ENCODE peak calls at places on chromosomes 6 and 20, in five cellular contexts. B is psoas muscle, N is heart left ventricle, A is upper lobe of right lung, R is mammary epithelial cell. L is an unnamed sample.

GRCh38 chr6:129500958-129501381 is 209.0 kb downstream of the ARHGAP18 start:
- DNase-seq in B (no peak), N (no peak), A (no peak), R (no peak), L (no peak)

GRCh38 chr6:13068558-13069210 is 259.7 kb downstream of the TBC1D7 start:
- DNase-seq in B (no peak), N (no peak), A (no peak), R (no peak), L (no peak)

GRCh38 chr6:35521235-35521634 is 8.5 kb upstream of the TULP1 start:
- DNase-seq in B (no peak), N (no peak), A (no peak), R (no peak), L (no peak)

GRCh38 chr6:119454694-119455093 is 105.1 kb upstream of the MAN1A1 start:
- DNase-seq in B (no peak), N (no peak), A (no peak), R (no peak), L (no peak)

GRCh38 chr6:153957409-153957808 is 81.6 kb upstream of the OPRM1 start:
- DNase-seq in B (no peak), N (no peak), A (no peak), R (no peak), L (no peak)

GRCh38 chr20:48826883-48827771 is 672 bp downstream of the PREX1 start:
- DNase-seq in B (peak; percentile 62), N (no peak), A (peak; percentile 70), R (no peak), L (peak; percentile 19)

GRCh38 chr20:37095108-37095608 is 639 bp downstream of the RBL1 start:
- DNase-seq in B (no peak), N (no peak), A (no peak), R (peak; percentile 18), L (peak; percentile 38)

GRCh38 chr20:64188682-64189529 is 24.7 kb downstream of the MYT1 start:
- DNase-seq in B (no peak), N (no peak), A (no peak), R (peak; percentile 92), L (peak; percentile 12)

GRCh38 chr6:90466191-90466940 is 120.5 kb downstream of the MAP3K7 start:
- DNase-seq in B (no peak), N (no peak), A (no peak), R (peak; percentile 38), L (no peak)

GRCh38 chr6:90471297-90471696 is 115.6 kb downstream of the MAP3K7 start:
- DNase-seq in B (no peak), N (no peak), A (no peak), R (no peak), L (no peak)

GRCh38 chr20:15789083-15789482 is 784.2 kb downstream of the KIF16B start:
- DNase-seq in B (no peak), N (no peak), A (no peak), R (no peak), L (no peak)

GRCh38 chr20:11924923-11925322 is 7.2 kb downstream of the BTBD3 start:
- DNase-seq in B (no peak), N (no peak), A (no peak), R (no peak), L (no peak)
- H3K9me3 ChIP-seq in B (no peaks in the 10 kb centered on the region), N (no peaks in the 10 kb centered on the region), A (no peaks in the 10 kb centered on the region), R (no peaks in the 10 kb centered on the region), L (no peaks in the 10 kb centered on the region)

GRCh38 chr6:131053546-131054240 is 9.4 kb downstream of the EPB41L2 start:
- DNase-seq in B (no peak), N (no peak), A (no peak), R (peak; percentile 89), L (no peak)
- H3K9me3 ChIP-seq in B (peaks cover 26% of the 10 kb centered on the region), N (peaks cover 41% of the 10 kb centered on the region), A (peaks cover 18% of the 10 kb centered on the region), R (peaks cover 23% of the 10 kb centered on the region), L (peaks cover 22% of the 10 kb centered on the region)

GRCh38 chr6:39995633-39996032 is 61.4 kb upstream of the MOCS1 start:
- DNase-seq in B (no peak), N (no peak), A (no peak), R (no peak), L (peak; percentile 15)

GRCh38 chr6:39997101-39997635 is 62.9 kb upstream of the MOCS1 start:
- DNase-seq in B (no peak), N (no peak), A (no peak), R (peak; percentile 26), L (no peak)

GRCh38 chr6:39999006-39999867 is 65.0 kb upstream of the MOCS1 start:
- DNase-seq in B (no peak), N (no peak), A (no peak), R (no peak), L (no peak)

GRCh38 chr6:40000964-40001515 is 66.8 kb upstream of the MOCS1 start:
- DNase-seq in B (no peak), N (no peak), A (no peak), R (no peak), L (no peak)

GRCh38 chr6:39998126-39998525 is 63.9 kb upstream of the MOCS1 start:
- DNase-seq in B (no peak), N (no peak), A (no peak), R (no peak), L (no peak)
- H3K9me3 ChIP-seq in B (peaks cover 6% of the 10 kb centered on the region), N (peaks cover 17% of the 10 kb centered on the region), A (peaks cover 14% of the 10 kb centered on the region), R (peaks cover 6% of the 10 kb centered on the region), L (peaks cover 11% of the 10 kb centered on the region)

GRCh38 chr6:131054392-131055250 is 8.4 kb downstream of the EPB41L2 start:
- DNase-seq in B (no peak), N (no peak), A (no peak), R (peak; percentile 67), L (no peak)
- H3K9me3 ChIP-seq in B (peaks cover 26% of the 10 kb centered on the region), N (peaks cover 41% of the 10 kb centered on the region), A (peaks cover 18% of the 10 kb centered on the region), R (peaks cover 23% of the 10 kb centered on the region), L (peaks cover 28% of the 10 kb centered on the region)

DNA sequence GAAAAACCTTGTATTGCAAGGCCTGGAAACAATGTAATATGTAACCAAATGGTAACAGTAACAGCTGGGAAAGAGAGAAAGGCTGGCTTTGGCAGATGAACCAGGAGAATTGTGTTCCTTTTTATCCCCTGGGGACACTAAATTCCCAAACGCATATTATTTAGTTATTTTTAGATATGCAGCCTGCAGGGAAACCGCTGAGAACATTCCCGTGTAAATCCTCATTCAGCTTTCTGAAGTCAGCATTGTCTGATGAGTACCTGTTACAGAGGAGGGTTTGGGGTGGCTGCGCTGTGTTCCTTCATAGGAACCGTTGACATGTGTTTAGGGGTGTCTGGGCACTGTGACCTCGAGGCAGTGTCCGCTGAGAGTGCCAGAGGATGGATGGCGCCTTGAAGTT is 101.3 kb downstream of the SMOC2 start:
- DNase-seq in B (no peak), N (no peak), A (no peak), R (no peak), L (no peak)
- H3K9me3 ChIP-seq in B (no peaks in the 10 kb centered on the region), N (no peaks in the 10 kb centered on the region), A (no peaks in the 10 kb centered on the region), R (peaks cover 26% of the 10 kb centered on the region), L (no peaks in the 10 kb centered on the region)

GRCh38 chr20:29873946-29874345 is 1383.5 kb upstream of the DEFB115 start:
- DNase-seq in B (peak; percentile 72), N (peak; percentile 74), A (peak; percentile 84), R (no peak), L (peak; percentile 29)
- H3K9me3 ChIP-seq in B (no peaks in the 10 kb centered on the region), N (peaks cover 6% of the 10 kb centered on the region), A (no peaks in the 10 kb centered on the region), R (peaks cover 42% of the 10 kb centered on the region), L (no peaks in the 10 kb centered on the region)

GRCh38 chr20:59647271-59647670 is 42.9 kb downstream of the PHACTR3 start:
- DNase-seq in B (no peak), N (no peak), A (no peak), R (no peak), L (no peak)

GRCh38 chr20:59646487-59646886 is 42.1 kb downstream of the PHACTR3 start:
- DNase-seq in B (no peak), N (no peak), A (no peak), R (no peak), L (no peak)

GRCh38 chr20:59650418-59650817 is 46.1 kb downstream of the PHACTR3 start:
- DNase-seq in B (no peak), N (no peak), A (no peak), R (no peak), L (no peak)

GRCh38 chr20:59645761-59646171 is 41.4 kb downstream of the PHACTR3 start:
- DNase-seq in B (no peak), N (no peak), A (no peak), R (no peak), L (no peak)

DNA sequence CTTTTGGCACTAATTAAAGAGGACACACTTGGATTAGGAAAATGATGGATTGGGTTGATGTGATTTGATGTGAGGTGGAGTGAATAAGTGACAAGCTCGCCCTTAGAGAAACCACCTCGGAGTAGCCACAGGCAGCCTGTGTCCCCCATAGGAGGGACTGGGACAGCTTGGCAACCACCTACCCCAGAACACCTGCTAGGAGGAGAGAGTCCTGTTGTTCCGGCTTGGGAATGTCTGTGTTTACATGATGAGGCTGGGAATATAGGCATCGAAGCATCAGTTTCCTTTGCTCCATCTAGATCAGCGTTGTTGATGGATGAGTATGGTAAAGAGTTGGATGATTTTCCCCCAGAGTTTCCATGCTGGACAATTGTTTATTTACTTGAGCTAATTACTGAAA is 44.4 kb downstream of the PHACTR3 start:
- DNase-seq in B (no peak), N (no peak), A (no peak), R (no peak), L (no peak)
- H3K9me3 ChIP-seq in B (no peaks in the 10 kb centered on the region), N (no peaks in the 10 kb centered on the region), A (no peaks in the 10 kb centered on the region), R (no peaks in the 10 kb centered on the region), L (no peaks in the 10 kb centered on the region)